ENCODE peak calls at places on chromosomes 13 and 19, in seven cellular contexts. C, O, V, A, D, I and S are unnamed samples.

GRCh38 chr13:30477346-30478235 is 11.9 kb upstream of the HMGB1 start:
- DNase-seq in A (no peak), D (no peak), V (no peak), O (no peak), C (no peak), I (no peak), S (no peak)

GRCh38 chr13:111856571-111856970 is 210.4 kb upstream of the SOX1 start:
- DNase-seq in D (no peak), V (no peak), O (no peak), I (no peak), A (no peak), C (no peak), S (no peak)

GRCh38 chr13:92463134-92463533 is 763.5 kb upstream of the GPC6 start:
- DNase-seq in D (no peak), I (no peak), A (no peak), V (no peak), C (no peak), O (no peak), S (no peak)

GRCh38 chr13:44305845-44306244 is 67.8 kb upstream of the SERP2 start:
- DNase-seq in O (peak), A (no peak), V (no peak), I (no peak), D (no peak), C (no peak), S (no peak)

GRCh38 chr13:44876782-44877324 is 112.4 kb downstream of the NUFIP1 start:
- DNase-seq in C (no peak), I (no peak), O (no peak), A (no peak), D (no peak), V (no peak), S (no peak)

GRCh38 chr13:50512602-50513527 is 330.6 kb downstream of the DLEU7 start:
- DNase-seq in I (peak), V (peak), A (peak), D (peak), O (peak), C (peak), S (no peak)

GRCh38 chr19:40639638-40639982 is 38.4 kb downstream of the LTBP4 start:
- DNase-seq in D (no peak), O (no peak), A (no peak), I (no peak), V (peak), C (no peak), S (no peak)

GRCh38 chr13:109836629-109837607 is 50.5 kb upstream of the IRS2 start:
- DNase-seq in C (no peak), A (no peak), D (no peak), V (no peak), O (no peak), I (no peak), S (no peak)

GRCh38 chr19:40217921-40218890 is at the start of gene TTC9B:
- DNase-seq in D (no peak), I (no peak), A (no peak), O (no peak), V (no peak), C (peak), S (peak)

GRCh38 chr13:43303040-43303729 is 279.8 kb downstream of the DNAJC15 start:
- DNase-seq in D (peak), C (no peak), V (no peak), O (peak), A (no peak), I (peak), S (no peak)

GRCh38 chr19:53908933-53909415 is at the start of gene CACNG7:
- DNase-seq in A (no peak), I (no peak), V (no peak), O (no peak), D (peak), C (no peak), S (no peak)

GRCh38 chr13:85204668-85205344 is 594.4 kb downstream of the SLITRK6 start:
- DNase-seq in O (no peak), V (no peak), I (no peak), D (no peak), C (no peak), A (no peak), S (no peak)

GRCh38 chr13:62333466-62333865 is 917.8 kb upstream of the PCDH20 start:
- DNase-seq in I (no peak), O (no peak), V (no peak), A (no peak), C (no peak), D (no peak), S (no peak)

GRCh38 chr13:62331384-62331783 is 915.7 kb upstream of the PCDH20 start:
- DNase-seq in V (no peak), I (no peak), O (no peak), C (no peak), D (no peak), A (no peak), S (no peak)

GRCh38 chr13:62336507-62336906 is 920.9 kb upstream of the PCDH20 start:
- DNase-seq in O (no peak), C (no peak), V (no peak), I (no peak), D (no peak), A (no peak), S (no peak)

GRCh38 chr13:62337109-62337880 is 921.6 kb upstream of the PCDH20 start:
- DNase-seq in O (no peak), C (no peak), D (no peak), V (no peak), A (no peak), I (no peak), S (no peak)
- H3K4me3 ChIP-seq in O (no peak), C (no peak), D (no peak), V (no peak), A (no peak), I (no peak), S (no peak)

DNA sequence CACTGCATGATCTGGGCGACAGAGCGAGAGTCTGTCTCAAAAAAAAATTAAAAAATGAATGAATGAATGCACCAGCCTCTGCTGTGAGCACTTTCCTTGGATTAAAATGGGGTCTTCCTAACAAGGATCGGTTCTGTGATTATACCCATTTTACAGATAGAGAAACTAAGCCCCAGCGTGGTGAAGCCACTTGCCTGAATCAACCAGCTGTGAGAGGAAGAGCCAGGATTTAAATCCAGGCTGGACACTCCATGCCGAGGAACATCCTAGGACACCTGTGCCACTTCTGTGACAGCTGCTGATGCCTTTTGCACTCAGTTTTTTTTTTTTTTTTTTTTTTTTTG is 14.1 kb downstream of the TLE5 start:
- DNase-seq in V (no peak), C (no peak), A (no peak), D (no peak), I (no peak), O (no peak), S (no peak)
- H3K4me3 ChIP-seq in V (no peak), C (no peak), A (no peak), D (no peak), I (peak), O (no peak), S (no peak)

DNA sequence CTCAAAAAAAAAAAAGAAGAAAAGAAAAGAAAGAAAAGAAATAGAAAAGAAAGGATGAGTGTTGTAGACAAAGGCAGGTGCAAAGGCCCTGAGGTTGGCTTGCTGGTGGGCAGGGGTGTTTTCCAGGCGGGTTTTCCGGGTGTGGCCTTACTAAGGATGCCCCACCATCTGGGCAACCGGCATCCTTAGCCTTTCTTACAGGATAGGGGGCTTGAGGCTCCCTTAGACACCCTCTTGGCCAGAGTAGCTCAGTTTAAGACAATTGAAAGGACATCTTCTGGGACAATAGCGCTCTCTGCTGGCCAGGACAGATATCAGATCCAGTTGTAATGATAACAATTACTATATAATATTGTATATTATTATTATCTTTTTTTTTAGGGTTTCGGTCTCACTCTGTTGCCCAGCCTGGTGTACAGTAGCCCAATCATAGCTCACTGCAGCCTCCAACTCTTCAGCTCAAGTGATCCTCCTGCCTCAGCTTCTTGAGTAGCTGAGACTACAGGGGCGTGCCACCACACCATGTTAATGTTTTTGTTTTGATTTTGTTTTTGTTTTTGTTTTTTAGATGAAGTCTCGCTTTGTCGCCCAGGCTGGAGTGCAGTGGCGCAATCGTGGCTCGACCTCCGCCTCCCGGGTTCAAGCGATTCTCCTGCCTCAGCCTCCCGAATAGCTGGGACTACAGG is 1.4 kb upstream of the QTRT1 start:
- DNase-seq in D (peak), C (peak), A (peak), I (no peak), O (peak), V (no peak), S (peak)
- H3K4me3 ChIP-seq in D (no peak), C (no peak), A (no peak), I (no peak), O (no peak), V (no peak), S (no peak)

GRCh38 chr19:46298477-46299003 is 1.7 kb downstream of the HIF3A start:
- DNase-seq in C (no peak), A (no peak), I (no peak), O (no peak), V (no peak), D (no peak), S (no peak)
- H3K4me3 ChIP-seq in C (no peak), A (no peak), I (peak), O (peak), V (peak), D (peak), S (no peak)

GRCh38 chr19:3366761-3367571 is 583 bp downstream of the NFIC start:
- DNase-seq in O (peak), I (peak), C (no peak), D (no peak), V (peak), A (no peak), S (no peak)

GRCh38 chr19:3368441-3368795 is 2.0 kb downstream of the NFIC start:
- DNase-seq in V (peak), C (no peak), D (no peak), A (no peak), O (no peak), I (no peak), S (no peak)

GRCh38 chr19:3366104-3366760 is at the start of gene NFIC:
- DNase-seq in V (peak), D (peak), I (peak), O (peak), A (no peak), C (no peak), S (peak)

GRCh38 chr19:3368848-3369336 is 2.5 kb downstream of the NFIC start:
- DNase-seq in D (peak), O (peak), V (no peak), I (no peak), A (no peak), C (no peak), S (no peak)

GRCh38 chr19:3367572-3368440 is 1.4 kb downstream of the NFIC start:
- DNase-seq in O (no peak), V (peak), D (no peak), C (no peak), I (no peak), A (no peak), S (no peak)
- H3K4me3 ChIP-seq in O (peak), V (peak), D (peak), C (no peak), I (peak), A (no peak), S (peak)

GRCh38 chr19:3783660-3784584 is 2.3 kb downstream of the MATK start:
- DNase-seq in I (no peak), O (no peak), V (no peak), D (no peak), C (peak), A (peak), S (no peak)

GRCh38 chr19:3785464-3785937 is 680 bp downstream of the MATK start:
- DNase-seq in D (no peak), C (peak), A (peak), O (no peak), V (no peak), I (no peak), S (no peak)

GRCh38 chr19:3785938-3786824 is at the start of gene MATK:
- DNase-seq in C (peak), D (no peak), A (no peak), O (no peak), V (no peak), I (no peak), S (no peak)

GRCh38 chr19:3782903-3783302 is 3.3 kb downstream of the MATK start:
- DNase-seq in C (no peak), A (no peak), I (no peak), D (no peak), O (no peak), V (no peak), S (no peak)

DNA sequence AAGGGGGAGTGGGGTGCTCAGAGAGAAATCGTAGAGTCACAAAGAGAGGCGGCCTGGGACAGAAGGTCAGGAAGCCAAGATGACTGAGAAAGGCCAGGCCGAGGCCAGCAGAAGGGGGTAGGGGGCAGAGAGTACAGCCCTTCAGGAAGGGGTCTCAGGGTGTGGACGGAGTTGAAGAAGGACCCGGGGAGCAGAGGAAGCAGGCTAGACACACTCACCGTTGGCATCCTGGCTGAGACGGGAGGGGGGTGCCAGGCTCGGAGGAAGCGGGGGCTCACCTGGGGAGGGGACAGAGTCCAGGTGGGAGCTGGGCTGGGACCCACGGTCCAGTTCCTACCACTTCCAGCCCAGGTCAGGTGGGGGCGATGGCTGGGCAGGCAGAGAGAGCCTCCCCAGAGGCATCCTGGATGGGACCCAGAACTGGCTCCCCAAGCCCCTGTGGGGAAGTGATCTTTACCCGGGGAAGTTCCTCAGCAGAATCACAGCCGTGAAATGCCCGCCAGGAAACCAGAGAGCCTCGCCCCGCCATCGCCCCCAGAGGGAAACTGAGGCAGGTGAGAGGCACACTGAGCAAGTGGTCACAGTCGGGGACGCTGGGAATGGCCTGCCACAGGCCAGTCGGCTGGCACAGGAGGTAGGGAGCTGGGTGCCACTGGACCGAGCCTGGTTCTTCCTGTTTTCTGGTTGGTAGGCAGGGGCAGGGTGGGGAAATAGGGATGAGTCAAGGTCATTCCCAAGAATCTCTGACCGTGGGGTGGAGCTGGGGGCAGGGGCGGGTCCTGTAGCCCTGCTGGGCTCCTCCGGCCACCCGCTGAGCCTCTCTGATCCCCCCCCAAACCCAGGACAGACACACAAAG is 1.3 kb downstream of the MATK start:
- DNase-seq in I (no peak), O (no peak), A (no peak), C (no peak), D (no peak), V (no peak), S (no peak)
- H3K4me3 ChIP-seq in I (no peak), O (no peak), A (peak), C (peak), D (no peak), V (no peak), S (peak)

GRCh38 chr13:35500071-35500595 is 23.6 kb upstream of the MAB21L1 start:
- DNase-seq in V (no peak), O (no peak), D (no peak), A (no peak), C (no peak), I (no peak), S (no peak)

GRCh38 chr13:35502456-35502855 is 26.0 kb upstream of the MAB21L1 start:
- DNase-seq in D (no peak), O (no peak), A (no peak), V (no peak), I (no peak), C (no peak), S (no peak)

GRCh38 chr13:35501721-35502235 is 25.3 kb upstream of the MAB21L1 start:
- DNase-seq in V (no peak), C (no peak), I (no peak), D (no peak), A (no peak), O (no peak), S (no peak)

GRCh38 chr13:35496761-35497386 is 20.4 kb upstream of the MAB21L1 start:
- DNase-seq in O (no peak), A (no peak), D (peak), V (no peak), C (no peak), I (no peak), S (no peak)

DNA sequence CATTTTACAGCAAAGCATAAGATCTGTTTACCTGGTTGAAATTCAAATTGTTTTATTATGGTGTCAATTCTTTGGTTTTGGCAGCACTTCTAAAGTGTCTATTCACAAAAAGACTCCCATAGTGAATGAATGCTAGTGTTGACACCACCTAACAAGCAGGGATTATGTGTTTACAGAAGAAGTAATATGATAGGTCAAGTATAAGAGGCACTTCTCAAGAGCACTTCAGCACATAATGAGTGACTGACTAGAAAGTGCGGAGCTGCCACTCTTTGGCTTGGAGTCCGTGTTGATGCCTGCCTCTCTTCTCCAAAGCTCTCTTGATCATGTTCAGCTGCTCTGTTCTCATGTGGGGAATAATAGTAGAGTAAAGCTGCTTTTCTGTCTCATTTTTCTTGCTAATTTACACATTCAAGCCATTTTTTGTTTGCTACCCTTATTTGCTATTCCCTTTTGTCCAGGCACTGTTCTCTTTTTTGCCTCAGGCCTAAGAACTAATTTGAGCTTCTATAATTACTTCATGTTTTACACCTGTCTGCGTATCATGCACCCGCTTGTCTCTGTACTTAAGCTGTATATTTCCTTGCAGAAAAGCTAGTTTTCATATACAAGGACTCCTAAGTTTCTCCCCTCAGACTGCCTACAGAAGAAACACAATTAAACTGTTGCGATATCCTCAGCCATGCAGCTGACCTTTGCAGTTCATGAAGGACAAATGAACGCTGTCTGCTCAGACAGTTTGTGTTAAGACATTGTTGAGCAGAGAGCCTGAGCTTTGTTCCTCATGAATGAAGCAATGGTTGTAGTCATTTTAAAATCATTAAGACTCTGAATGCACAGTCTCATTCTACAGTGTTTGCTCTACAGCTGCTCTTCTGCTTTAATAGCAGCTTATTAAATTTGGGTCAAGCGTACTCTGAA is 22.9 kb upstream of the MAB21L1 start:
- DNase-seq in O (no peak), C (no peak), I (no peak), D (no peak), V (no peak), A (no peak), S (no peak)
- H3K4me3 ChIP-seq in O (no peak), C (no peak), I (no peak), D (no peak), V (no peak), A (no peak), S (no peak)

GRCh38 chr19:33621811-33622504 is at the start of gene CHST8:
- DNase-seq in V (peak), C (no peak), I (no peak), O (no peak), D (peak), A (no peak), S (no peak)

GRCh38 chr19:33622505-33622808 is 704 bp downstream of the CHST8 start:
- DNase-seq in O (no peak), V (no peak), A (no peak), C (no peak), D (no peak), I (no peak), S (no peak)

GRCh38 chr19:33622809-33623511 is 1.2 kb downstream of the CHST8 start:
- DNase-seq in A (no peak), V (no peak), O (no peak), C (no peak), D (no peak), I (no peak), S (no peak)

GRCh38 chr19:33620611-33621010 is 1.1 kb upstream of the CHST8 start:
- DNase-seq in C (no peak), V (no peak), I (no peak), O (no peak), D (no peak), A (no peak), S (no peak)

GRCh38 chr19:33621065-33621785 is 528 bp upstream of the CHST8 start:
- DNase-seq in A (no peak), V (no peak), C (no peak), D (no peak), O (no peak), I (no peak), S (no peak)
- H3K4me3 ChIP-seq in A (no peak), V (no peak), C (no peak), D (no peak), O (no peak), I (peak), S (no peak)